ENCODE peak calls at places on chromosomes 1 and 21, in seven cellular contexts. X, E, M, O, V, U and C are unnamed samples.

GRCh38 chr1:215114154-215114933 is 31.8 kb downstream of the KCNK2 start:
- DNase-seq in O (no peak), E (no peak), V (no peak), X (no peak), U (no peak), M (peak; percentile 33), C (no peak)

GRCh38 chr1:51750729-51751128 is 127.8 kb downstream of the NRDC start:
- DNase-seq in U (no peak), O (no peak), X (no peak), V (no peak), E (no peak), M (no peak), C (no peak)

GRCh38 chr1:11563560-11564069 is 84.7 kb downstream of the DISP3 start:
- DNase-seq in M (no peak), X (no peak), V (peak; percentile 95), U (no peak), O (no peak), E (no peak), C (no peak)

GRCh38 chr1:109910963-109911798 is 532 bp downstream of the CSF1 start:
- DNase-seq in U (peak; percentile 20), M (no peak), X (peak; percentile 24), O (no peak), E (no peak), V (no peak), C (no peak)

GRCh38 chr1:33060579-33061083 is 20.3 kb upstream of the AZIN2 start:
- DNase-seq in V (no peak), E (no peak), X (no peak), M (no peak), O (no peak), U (no peak), C (no peak)

GRCh38 chr21:46325073-46325912 is 1.3 kb downstream of the PCNT start:
- DNase-seq in V (peak; percentile 78), E (peak; percentile 2), X (peak; percentile 74), M (no peak), U (peak; percentile 33), O (peak; percentile 50), C (no peak)

GRCh38 chr1:51241119-51241518 is 5.0 kb downstream of the RNF11 start:
- DNase-seq in V (no peak), X (no peak), M (no peak), U (no peak), O (no peak), E (no peak), C (no peak)

GRCh38 chr1:244761279-244761678 is 74.2 kb upstream of the COX20 start:
- DNase-seq in O (no peak), U (no peak), E (no peak), X (peak; percentile 76), V (no peak), M (no peak), C (no peak)

GRCh38 chr1:32954183-32954582 is 10.4 kb downstream of the RNF19B start:
- DNase-seq in O (no peak), X (no peak), E (no peak), U (no peak), V (no peak), M (peak; percentile 71), C (no peak)

GRCh38 chr1:47507140-47507539 is 69.3 kb downstream of the FOXD2 start:
- DNase-seq in V (peak; percentile 72), U (no peak), O (no peak), M (no peak), E (no peak), X (no peak), C (no peak)

GRCh38 chr1:24913616-24914225 is 16.4 kb downstream of the RUNX3 start:
- DNase-seq in O (no peak), E (no peak), U (no peak), V (no peak), M (no peak), X (no peak), C (no peak)

GRCh38 chr1:153545067-153546055 is at the start of gene S100A4:
- DNase-seq in E (peak; percentile 56), U (peak; percentile 50), V (peak; percentile 82), X (peak; percentile 98), M (peak; percentile 68), O (peak; percentile 98), C (peak; percentile 88)

GRCh38 chr21:45592626-45593134 is 50.4 kb upstream of the SLC19A1 start:
- DNase-seq in M (no peak), O (no peak), U (no peak), V (no peak), X (no peak), E (no peak), C (no peak)

GRCh38 chr1:218030846-218031245 is 254.2 kb upstream of the RRP15 start:
- DNase-seq in U (no peak), E (no peak), V (no peak), M (no peak), X (no peak), O (no peak), C (no peak)

GRCh38 chr21:32132409-32132808 is 146.4 kb downstream of the MIS18A start:
- DNase-seq in E (no peak), X (no peak), M (no peak), O (no peak), U (no peak), V (no peak), C (no peak)

GRCh38 chr1:18575620-18576019 is 55.0 kb upstream of the PAX7 start:
- DNase-seq in X (peak; percentile 79), V (peak; percentile 85), O (peak; percentile 79), E (no peak), U (peak; percentile 29), M (no peak), C (peak; percentile 14)

GRCh38 chr21:20739421-20739820 is 258.8 kb upstream of the NCAM2 start:
- DNase-seq in X (peak; percentile 41), M (no peak), O (no peak), U (no peak), V (peak; percentile 79), E (no peak), C (no peak)

GRCh38 chr1:43143441-43143888 is 28.6 kb downstream of the EBNA1BP2 start:
- DNase-seq in E (no peak), O (no peak), M (peak; percentile 18), V (peak; percentile 72), U (no peak), X (peak; percentile 43), C (no peak)

GRCh38 chr1:30715216-30715615 is 8.2 kb downstream of the MATN1 start:
- DNase-seq in E (no peak), M (no peak), U (no peak), V (no peak), O (no peak), X (no peak), C (no peak)

GRCh38 chr1:117859901-117860300 is 69.5 kb downstream of the GDAP2 start:
- DNase-seq in U (no peak), E (no peak), M (no peak), X (no peak), V (no peak), O (no peak), C (no peak)

GRCh38 chr21:40054403-40054802 is 187.2 kb downstream of the PCP4 start:
- DNase-seq in U (no peak), X (no peak), E (no peak), M (no peak), O (peak; percentile 84), V (no peak), C (no peak)

GRCh38 chr1:77282866-77283539 is 1.2 kb downstream of the AK5 start:
- DNase-seq in O (no peak), X (no peak), U (peak; percentile 9), M (no peak), E (no peak), V (no peak), C (peak; percentile 8)
- H3K27ac ChIP-seq in O (no peak overlapping the region), X (no peak overlapping the region), U (peak overlapping the region; percentile 67), M (no peak overlapping the region), E (no peak overlapping the region), V (no peak overlapping the region), C (no peak overlapping the region)

GRCh38 chr1:156689960-156690672 is 12.9 kb upstream of the NES start:
- DNase-seq in V (no peak), O (no peak), E (no peak), M (no peak), U (no peak), X (no peak), C (no peak)

GRCh38 chr1:156691665-156692408 is 13.5 kb downstream of the CRABP2 start:
- DNase-seq in E (no peak), U (no peak), V (no peak), X (no peak), O (no peak), M (no peak), C (no peak)

GRCh38 chr1:156691216-156691615 is 14.0 kb upstream of the NES start:
- DNase-seq in E (no peak), M (no peak), O (no peak), V (no peak), U (no peak), X (no peak), C (no peak)

GRCh38 chr1:156690673-156691032 is 13.4 kb upstream of the NES start:
- DNase-seq in M (no peak), V (no peak), E (no peak), U (no peak), X (no peak), O (no peak), C (no peak)

GRCh38 chr1:156689035-156689959 is 12.1 kb upstream of the NES start:
- DNase-seq in U (peak; percentile 59), M (peak; percentile 78), O (peak; percentile 82), E (peak; percentile 70), X (peak; percentile 90), V (peak; percentile 93), C (peak; percentile 72)
- H3K4me3 ChIP-seq in U (no peak overlapping the region), M (peak overlapping the region; percentile 63), O (no peak overlapping the region), E (no peak overlapping the region), X (peak overlapping the region; percentile 39), V (no peak overlapping the region), C (no peak overlapping the region)

DNA sequence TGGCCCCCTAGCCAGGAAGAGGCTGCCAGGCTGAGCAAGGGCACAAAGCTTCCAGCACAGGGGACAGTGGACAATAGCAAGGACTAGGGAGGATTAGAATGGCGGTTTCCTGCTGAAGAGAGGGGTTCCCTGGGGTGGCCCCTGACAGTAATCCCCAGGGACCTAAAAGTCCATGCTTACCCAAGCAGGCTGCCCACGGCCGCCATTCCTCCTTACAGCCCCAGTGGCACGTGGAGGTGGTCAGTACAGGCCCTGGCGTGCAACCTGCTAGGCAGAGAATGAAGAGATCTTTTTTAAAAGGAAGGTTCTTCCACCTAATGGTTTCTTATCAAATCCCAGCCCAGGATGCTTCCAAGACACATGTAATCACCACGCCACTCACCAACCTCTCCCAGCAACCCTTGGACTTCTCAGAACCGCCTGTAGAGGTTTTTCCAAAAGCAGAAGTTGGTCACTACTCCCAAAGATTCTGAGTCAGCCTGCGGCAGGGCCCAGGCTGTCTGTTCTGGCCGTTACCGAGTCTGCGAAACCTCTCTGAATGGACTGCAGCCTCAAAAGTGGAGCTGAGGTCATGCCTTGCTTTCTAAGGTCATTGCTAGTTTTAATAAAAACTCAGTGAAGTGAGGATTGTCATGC is 926 bp downstream of the MRPL55 start:
- DNase-seq in E (no peak), V (no peak), O (no peak), X (no peak), U (no peak), M (no peak), C (no peak)
- H3K27ac ChIP-seq in E (peak overlapping the region; percentile 93), V (no peak overlapping the region), O (no peak overlapping the region), X (peak overlapping the region; percentile 84), U (peak overlapping the region; percentile 94), M (peak overlapping the region; percentile 86), C (peak overlapping the region; percentile 92)

DNA sequence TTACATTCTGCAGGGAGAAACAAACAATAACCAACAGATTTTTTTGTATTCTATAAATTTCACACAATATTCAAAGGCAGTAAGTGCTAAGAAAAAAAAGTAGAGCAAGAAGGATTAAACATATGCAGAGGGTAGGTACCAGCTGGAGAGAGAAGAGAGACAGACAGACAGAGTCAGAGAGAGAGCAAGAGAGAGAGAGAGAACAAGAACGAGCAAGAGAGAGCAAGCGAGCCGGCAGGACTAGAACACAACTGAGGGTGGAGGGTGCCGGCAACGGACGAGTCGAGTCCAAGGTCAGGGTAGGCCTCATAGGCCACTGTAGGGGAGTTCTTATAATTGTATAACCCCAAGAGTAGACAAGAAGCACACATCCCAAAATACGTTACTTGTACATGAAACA is 97.1 kb downstream of the RERE start:
- DNase-seq in E (no peak), U (no peak), X (no peak), V (no peak), M (no peak), O (no peak), C (no peak)
- H3K4me3 ChIP-seq in E (no peak overlapping the region), U (no peak overlapping the region), X (no peak overlapping the region), V (no peak overlapping the region), M (no peak overlapping the region), O (no peak overlapping the region), C (no peak overlapping the region)